ENCODE peak calls at places on chromosomes 4 and X, in six cellular contexts. One of them, this sample, is unnamed.

GRCh38 chrX:37667141-37667540 is 18.4 kb upstream of the XK start:
- DNase-seq in A549: no peak
- DNase-seq in H1: no peak
- DNase-seq in HepG2: no peak
- DNase-seq in K562: no peak
- DNase-seq in endothelial cell of umbilical vein: no peak
- DNase-seq in this sample: no peak

GRCh38 chrX:109268340-109268739 is 213.5 kb downstream of the GUCY2F start:
- DNase-seq in A549: no peak
- DNase-seq in H1: no peak
- DNase-seq in HepG2: no peak
- DNase-seq in K562: no peak
- DNase-seq in endothelial cell of umbilical vein: no peak
- DNase-seq in this sample: no peak

GRCh38 chr4:10454726-10455125 is 2.5 kb downstream of the ZNF518B start:
- DNase-seq in A549: no peak
- DNase-seq in H1: no peak
- DNase-seq in HepG2: no peak
- DNase-seq in K562: no peak
- DNase-seq in endothelial cell of umbilical vein: no peak
- DNase-seq in this sample: no peak

GRCh38 chr4:79232555-79232954 is 93.3 kb downstream of the NAA11 start:
- DNase-seq in A549: no peak
- DNase-seq in H1: no peak
- DNase-seq in HepG2: no peak
- DNase-seq in K562: no peak
- DNase-seq in endothelial cell of umbilical vein: no peak
- DNase-seq in this sample: no peak

GRCh38 chr4:184747034-184747830 is 13.3 kb upstream of the CENPU start:
- DNase-seq in A549: no peak
- DNase-seq in H1: no peak
- DNase-seq in HepG2: peak
- DNase-seq in K562: peak
- DNase-seq in endothelial cell of umbilical vein: no peak
- DNase-seq in this sample: no peak

GRCh38 chr4:109730294-109731051 is 603 bp upstream of the PLA2G12A start:
- DNase-seq in A549: peak
- DNase-seq in H1: peak
- DNase-seq in HepG2: no peak
- DNase-seq in K562: no peak
- DNase-seq in endothelial cell of umbilical vein: peak
- DNase-seq in this sample: peak

GRCh38 chr4:138086471-138086870 is 155.7 kb downstream of the SLC7A11 start:
- DNase-seq in A549: no peak
- DNase-seq in H1: no peak
- DNase-seq in HepG2: no peak
- DNase-seq in K562: no peak
- DNase-seq in endothelial cell of umbilical vein: peak
- DNase-seq in this sample: no peak

GRCh38 chrX:26411045-26411444 is 195.1 kb downstream of the MAGEB5 start:
- DNase-seq in A549: no peak
- DNase-seq in H1: no peak
- DNase-seq in HepG2: no peak
- DNase-seq in K562: no peak
- DNase-seq in endothelial cell of umbilical vein: peak
- DNase-seq in this sample: no peak

GRCh38 chr4:53840643-53841042 is 223.8 kb downstream of the CHIC2 start:
- DNase-seq in A549: peak
- DNase-seq in H1: no peak
- DNase-seq in HepG2: no peak
- DNase-seq in K562: no peak
- DNase-seq in endothelial cell of umbilical vein: no peak
- DNase-seq in this sample: no peak

GRCh38 chrX:148609766-148610698 is 109.6 kb downstream of the AFF2 start:
- DNase-seq in A549: no peak
- DNase-seq in H1: peak
- DNase-seq in HepG2: no peak
- DNase-seq in K562: no peak
- DNase-seq in endothelial cell of umbilical vein: no peak
- DNase-seq in this sample: peak

GRCh38 chrX:135543924-135544323 is 23.5 kb downstream of the INTS6L start:
- DNase-seq in A549: peak
- DNase-seq in H1: no peak
- DNase-seq in HepG2: no peak
- DNase-seq in K562: no peak
- DNase-seq in endothelial cell of umbilical vein: no peak
- DNase-seq in this sample: peak

GRCh38 chrX:42237956-42238355 is 314.6 kb upstream of the CASK start:
- DNase-seq in A549: no peak
- DNase-seq in H1: no peak
- DNase-seq in HepG2: no peak
- DNase-seq in K562: no peak
- DNase-seq in endothelial cell of umbilical vein: no peak
- DNase-seq in this sample: no peak

GRCh38 chrX:97637289-97637688 is 753.6 kb downstream of the RPA4 start:
- DNase-seq in A549: no peak
- DNase-seq in H1: no peak
- DNase-seq in HepG2: no peak
- DNase-seq in K562: no peak
- DNase-seq in endothelial cell of umbilical vein: no peak
- DNase-seq in this sample: no peak

GRCh38 chr4:163331629-163332360 is 601 bp downstream of the NPY1R start:
- DNase-seq in A549: no peak
- DNase-seq in H1: no peak
- DNase-seq in HepG2: no peak
- DNase-seq in K562: no peak
- DNase-seq in endothelial cell of umbilical vein: peak
- DNase-seq in this sample: peak

GRCh38 chr4:20370284-20370683 is 118.6 kb downstream of the SLIT2 start:
- DNase-seq in A549: no peak
- DNase-seq in H1: no peak
- DNase-seq in HepG2: no peak
- DNase-seq in K562: no peak
- DNase-seq in endothelial cell of umbilical vein: no peak
- DNase-seq in this sample: no peak

GRCh38 chrX:21723097-21723496 is 34.8 kb downstream of the SMPX start:
- DNase-seq in A549: no peak
- DNase-seq in H1: no peak
- DNase-seq in HepG2: no peak
- DNase-seq in K562: no peak
- DNase-seq in endothelial cell of umbilical vein: no peak
- DNase-seq in this sample: no peak

GRCh38 chrX:16524327-16524726 is 125.6 kb upstream of the S100G start:
- DNase-seq in A549: no peak
- DNase-seq in H1: no peak
- DNase-seq in HepG2: no peak
- DNase-seq in K562: no peak
- DNase-seq in endothelial cell of umbilical vein: no peak
- DNase-seq in this sample: no peak

GRCh38 chrX:16526003-16526402 is 124.0 kb upstream of the S100G start:
- DNase-seq in A549: no peak
- DNase-seq in H1: no peak
- DNase-seq in HepG2: no peak
- DNase-seq in K562: no peak
- DNase-seq in endothelial cell of umbilical vein: no peak
- DNase-seq in this sample: no peak

GRCh38 chrX:16528620-16529019 is 121.3 kb upstream of the S100G start:
- DNase-seq in A549: no peak
- DNase-seq in H1: no peak
- DNase-seq in HepG2: no peak
- DNase-seq in K562: no peak
- DNase-seq in endothelial cell of umbilical vein: no peak
- DNase-seq in this sample: no peak
- TF ChIP-seq JUN in A549: no peak
- TF ChIP-seq JUN in H1: no peak
- TF ChIP-seq JUN in HepG2: no peak
- TF ChIP-seq JUN in K562: no peak
- TF ChIP-seq JUN in endothelial cell of umbilical vein: no peak
- TF ChIP-seq JUN in this sample: no peak

DNA sequence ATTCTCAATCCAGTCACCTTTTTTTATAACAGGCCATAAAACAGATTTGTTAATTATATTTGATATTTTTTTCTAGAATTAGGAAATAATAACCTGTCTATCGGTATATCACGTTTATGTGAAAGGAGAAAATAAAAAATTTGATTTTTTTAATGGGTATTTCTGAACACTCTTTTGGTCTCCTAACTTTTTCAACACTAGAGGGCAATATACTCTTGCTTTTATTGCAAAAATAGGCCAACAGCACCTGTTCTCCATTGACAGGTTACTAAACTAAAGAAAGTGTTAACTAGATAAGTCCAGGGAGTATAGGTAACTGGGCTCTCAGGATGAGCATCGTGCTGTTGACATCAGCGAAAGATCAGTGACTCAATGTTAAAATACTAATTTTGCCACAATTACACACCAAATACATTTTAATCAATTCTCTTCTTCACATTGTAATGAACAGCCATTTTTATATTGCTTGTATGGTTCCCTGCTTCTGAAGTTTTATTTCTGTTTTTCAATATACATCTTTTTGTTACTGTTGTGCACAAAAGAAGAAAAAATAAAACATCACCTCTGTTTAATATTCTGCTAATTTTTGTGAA is 22.8 kb downstream of the NDST4 start:
- DNase-seq in A549: peak
- DNase-seq in H1: no peak
- DNase-seq in HepG2: peak
- DNase-seq in K562: peak
- DNase-seq in endothelial cell of umbilical vein: peak
- DNase-seq in this sample: no peak
- TF ChIP-seq JUN in A549: no peak
- TF ChIP-seq JUN in H1: no peak
- TF ChIP-seq JUN in HepG2: no peak
- TF ChIP-seq JUN in K562: no peak
- TF ChIP-seq JUN in endothelial cell of umbilical vein: no peak
- TF ChIP-seq JUN in this sample: no peak

GRCh38 chr4:3746701-3747581 is 19.2 kb upstream of the ADRA2C start:
- DNase-seq in A549: peak
- DNase-seq in H1: no peak
- DNase-seq in HepG2: no peak
- DNase-seq in K562: no peak
- DNase-seq in endothelial cell of umbilical vein: no peak
- DNase-seq in this sample: no peak

GRCh38 chr4:3745886-3746656 is 20.1 kb upstream of the ADRA2C start:
- DNase-seq in A549: peak
- DNase-seq in H1: no peak
- DNase-seq in HepG2: no peak
- DNase-seq in K562: no peak
- DNase-seq in endothelial cell of umbilical vein: no peak
- DNase-seq in this sample: no peak

GRCh38 chr4:3749081-3749480 is 17.1 kb upstream of the ADRA2C start:
- DNase-seq in A549: no peak
- DNase-seq in H1: no peak
- DNase-seq in HepG2: no peak
- DNase-seq in K562: no peak
- DNase-seq in endothelial cell of umbilical vein: no peak
- DNase-seq in this sample: no peak

GRCh38 chr4:3744901-3745300 is 21.3 kb upstream of the ADRA2C start:
- DNase-seq in A549: no peak
- DNase-seq in H1: no peak
- DNase-seq in HepG2: no peak
- DNase-seq in K562: no peak
- DNase-seq in endothelial cell of umbilical vein: no peak
- DNase-seq in this sample: no peak

DNA sequence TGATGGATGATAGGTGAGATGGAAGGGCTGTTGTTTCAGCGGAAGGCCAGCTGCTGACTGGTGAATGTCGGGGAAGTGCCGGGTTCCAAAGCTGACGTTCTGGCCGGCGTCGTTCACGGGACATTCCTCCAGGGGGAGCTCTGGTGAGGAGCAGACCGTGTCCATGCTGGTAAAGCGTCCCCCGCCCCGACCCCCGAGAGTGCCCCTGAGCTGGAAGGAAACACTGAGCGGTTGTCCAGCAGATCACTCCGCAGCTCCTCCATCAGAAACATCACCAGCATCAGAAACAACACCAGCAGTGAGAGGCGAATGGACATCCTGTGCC is 18.6 kb upstream of the ADRA2C start:
- DNase-seq in A549: no peak
- DNase-seq in H1: peak
- DNase-seq in HepG2: no peak
- DNase-seq in K562: peak
- DNase-seq in endothelial cell of umbilical vein: no peak
- DNase-seq in this sample: peak
- TF ChIP-seq JUN in A549: no peak
- TF ChIP-seq JUN in H1: no peak
- TF ChIP-seq JUN in HepG2: no peak
- TF ChIP-seq JUN in K562: no peak
- TF ChIP-seq JUN in endothelial cell of umbilical vein: no peak
- TF ChIP-seq JUN in this sample: no peak

GRCh38 chr4:2042207-2042946 is 16.8 kb upstream of the NAT8L start:
- DNase-seq in A549: no peak
- DNase-seq in H1: no peak
- DNase-seq in HepG2: no peak
- DNase-seq in K562: peak
- DNase-seq in endothelial cell of umbilical vein: no peak
- DNase-seq in this sample: no peak
- TF ChIP-seq JUN in A549: no peak
- TF ChIP-seq JUN in H1: no peak
- TF ChIP-seq JUN in HepG2: no peak
- TF ChIP-seq JUN in K562: no peak
- TF ChIP-seq JUN in endothelial cell of umbilical vein: no peak
- TF ChIP-seq JUN in this sample: no peak

DNA sequence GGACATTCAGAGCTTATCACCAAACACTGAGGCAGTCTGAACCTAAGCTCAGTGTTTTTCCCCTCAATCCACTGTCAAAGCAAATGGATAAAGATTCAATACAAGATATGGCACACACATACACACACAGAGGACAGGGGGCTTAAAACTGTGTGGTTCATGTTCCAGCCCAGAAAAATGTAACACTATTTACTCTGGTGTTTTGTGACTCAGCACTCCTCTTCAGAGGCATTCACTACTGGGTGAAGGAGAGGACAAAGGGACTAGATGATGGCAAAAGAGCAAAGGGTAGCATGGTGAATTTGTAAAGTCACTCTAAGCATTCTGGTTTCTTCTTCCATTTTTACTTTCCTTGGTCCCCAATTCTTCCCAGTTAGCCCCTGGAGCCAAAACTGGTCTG is 120.3 kb downstream of the ARHGEF9 start:
- DNase-seq in A549: no peak
- DNase-seq in H1: no peak
- DNase-seq in HepG2: no peak
- DNase-seq in K562: no peak
- DNase-seq in endothelial cell of umbilical vein: no peak
- DNase-seq in this sample: no peak
- TF ChIP-seq JUN in A549: no peak
- TF ChIP-seq JUN in H1: no peak
- TF ChIP-seq JUN in HepG2: no peak
- TF ChIP-seq JUN in K562: no peak
- TF ChIP-seq JUN in endothelial cell of umbilical vein: no peak
- TF ChIP-seq JUN in this sample: no peak